ENCODE peak calls at places on chromosome 13, in five cellular contexts. H is colonic mucosa, C is EL, Q is fibroblast of mammary gland, T is right lobe of liver. V is an unnamed sample.

GRCh38 chr13:111658150-111659100 is 338.0 kb downstream of the TEX29 start:
- DNase-seq in Q (no peak), C (no peak), H (no peak), T (no peak), V (peak)

GRCh38 chr13:21232196-21232595 is 55.7 kb downstream of the MRPL57 start:
- DNase-seq in T (no peak), Q (peak), H (no peak), C (no peak), V (no peak)

GRCh38 chr13:36549771-36550170 is 117.5 kb downstream of the CCNA1 start:
- DNase-seq in H (no peak), Q (peak), C (no peak), T (no peak), V (no peak)

GRCh38 chr13:33349314-33349995 is 63.9 kb upstream of the STARD13 start:
- DNase-seq in Q (peak), T (no peak), C (peak), H (peak), V (no peak)

GRCh38 chr13:75960538-75960994 is 324.4 kb downstream of the LMO7 start:
- DNase-seq in C (no peak), T (no peak), H (no peak), Q (no peak), V (no peak)

GRCh38 chr13:34654682-34655081 is 287.4 kb upstream of the NBEA start:
- DNase-seq in Q (peak), H (no peak), C (no peak), T (no peak), V (no peak)

GRCh38 chr13:110448230-110448629 is 113.3 kb downstream of the RAB20 start:
- DNase-seq in C (peak), Q (peak), H (no peak), T (no peak), V (no peak)

GRCh38 chr13:52158629-52159158 is 703 bp downstream of the NEK3 start:
- DNase-seq in H (peak), Q (peak), C (peak), T (no peak), V (no peak)

GRCh38 chr13:111664696-111665095 is 344.3 kb downstream of the TEX29 start:
- DNase-seq in T (no peak), Q (no peak), C (no peak), H (no peak), V (peak)